ENCODE peak calls at places on chromosome 1, in five cellular contexts. B, J, W, X and T are unnamed samples.
A peak's percentile ranks its signal among the peaks of the same experiment; 100 is the strongest.

GRCh38 chr1:93029317-93029716 is 49.8 kb upstream of the MTF2 start:
- DNase-seq in J (no peak), B (no peak), X (no peak), W (no peak), T (no peak)

GRCh38 chr1:200556005-200556404 is 64.5 kb downstream of the KIF14 start:
- DNase-seq in X (no peak), J (no peak), W (no peak), B (no peak), T (no peak)

GRCh38 chr1:239874831-239875230 is 216.9 kb upstream of the FMN2 start:
- DNase-seq in B (no peak), W (no peak), J (no peak), X (no peak), T (no peak)

GRCh38 chr1:119782541-119783338 is 14.0 kb upstream of the HMGCS2 start:
- DNase-seq in W (no peak), J (no peak), B (no peak), X (no peak), T (no peak)

GRCh38 chr1:109644670-109645069 is 11.2 kb upstream of the GSTM4 start:
- DNase-seq in X (no peak), B (no peak), W (no peak), J (no peak), T (no peak)

GRCh38 chr1:50343323-50343722 is 79.9 kb downstream of the DMRTA2 start:
- DNase-seq in X (no peak), W (no peak), J (no peak), B (no peak), T (no peak)

GRCh38 chr1:26317612-26318337 is at the start of gene CD52:
- DNase-seq in W (no peak), X (peak; percentile 79), J (no peak), B (peak; percentile 78), T (no peak)

GRCh38 chr1:84286071-84286470 is 15.4 kb upstream of the SAMD13 start:
- DNase-seq in J (no peak), B (no peak), W (no peak), X (no peak), T (no peak)

GRCh38 chr1:87834941-87835340 is 506.3 kb downstream of the LMO4 start:
- DNase-seq in J (no peak), W (no peak), B (no peak), X (no peak), T (no peak)

GRCh38 chr1:247716546-247716945 is at the start of gene OR6F1:
- DNase-seq in B (no peak), W (no peak), J (no peak), X (no peak), T (no peak)

GRCh38 chr1:155001438-155001687 is 1.2 kb upstream of the ZBTB7B start:
- DNase-seq in W (no peak), X (no peak), B (no peak), J (no peak), T (no peak)

GRCh38 chr1:234495231-234495990 is 16.4 kb upstream of the TARBP1 start:
- DNase-seq in W (no peak), B (no peak), X (peak; percentile 56), J (peak; percentile 66), T (peak; percentile 52)

GRCh38 chr1:43549921-43550597 is 19.4 kb downstream of the PTPRF start:
- DNase-seq in X (peak; percentile 69), B (peak; percentile 99), J (no peak), W (no peak), T (no peak)

GRCh38 chr1:45259053-45259452 is 52.6 kb upstream of the ZSWIM5 start:
- DNase-seq in X (no peak), B (no peak), J (no peak), W (no peak), T (no peak)

GRCh38 chr1:222053790-222054294 is 312.0 kb upstream of the DUSP10 start:
- DNase-seq in X (no peak), B (no peak), W (no peak), J (no peak), T (no peak)

GRCh38 chr1:188668083-188668482 is 1809.6 kb downstream of the BRINP3 start:
- DNase-seq in X (no peak), B (peak; percentile 46), J (no peak), W (no peak), T (no peak)

GRCh38 chr1:202888204-202888506 is 794 bp downstream of the RABIF start:
- DNase-seq in W (no peak), J (no peak), B (no peak), X (no peak), T (no peak)

GRCh38 chr1:209505044-209505443 is 78.5 kb upstream of the CAMK1G start:
- DNase-seq in X (no peak), B (no peak), W (no peak), J (no peak), T (no peak)

GRCh38 chr1:198679535-198680173 is 40.8 kb downstream of the PTPRC start:
- DNase-seq in J (no peak), W (no peak), X (no peak), B (no peak), T (no peak)

GRCh38 chr1:241675983-241676382 is 23.9 kb downstream of the WDR64 start:
- DNase-seq in X (peak; percentile 11), B (no peak), J (no peak), W (no peak), T (no peak)

DNA sequence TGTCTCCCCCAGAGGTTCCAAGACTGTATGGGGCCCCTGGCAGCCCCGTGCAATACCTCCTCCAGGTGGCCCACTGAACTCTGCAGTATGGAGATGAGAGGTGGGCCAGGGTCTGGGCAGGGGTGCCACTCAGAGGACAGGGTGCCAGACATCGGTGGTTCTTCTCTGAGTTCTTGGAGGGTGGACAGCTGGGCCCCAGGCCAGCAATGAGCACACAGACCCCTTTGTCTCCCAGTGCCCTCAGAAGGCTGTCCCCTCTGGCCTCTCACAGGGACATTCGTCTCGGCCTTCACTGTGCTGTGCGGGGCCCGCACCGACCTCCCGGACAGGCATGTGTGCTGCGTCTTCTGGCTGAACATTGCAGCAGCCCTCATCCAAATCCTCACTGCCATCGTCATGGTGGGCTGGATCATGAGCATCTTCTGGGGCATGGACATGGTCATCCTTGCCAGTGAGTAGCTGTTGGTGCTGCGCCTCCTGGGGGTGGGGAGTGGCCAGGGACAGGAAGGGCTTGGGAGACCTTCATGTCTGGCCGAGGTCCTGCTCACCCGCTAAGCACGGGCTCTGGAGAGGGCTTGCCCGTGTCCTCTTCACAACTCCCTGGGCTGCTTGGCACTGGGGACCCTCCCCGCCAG is 48.1 kb downstream of the STUM start:
- DNase-seq in J (no peak), W (no peak), B (no peak), X (no peak), T (no peak)
- TF ChIP-seq CTCF in J (no peak), W (no peak), B (no peak), X (no peak), T (no peak)

GRCh38 chr1:182391028-182391361 is 595 bp downstream of the GLUL start:
- DNase-seq in B (no peak), W (no peak), X (no peak), J (no peak), T (no peak)
- TF ChIP-seq CTCF in B (no peak), W (peak; percentile 35), X (no peak), J (peak; percentile 26), T (no peak)

DNA sequence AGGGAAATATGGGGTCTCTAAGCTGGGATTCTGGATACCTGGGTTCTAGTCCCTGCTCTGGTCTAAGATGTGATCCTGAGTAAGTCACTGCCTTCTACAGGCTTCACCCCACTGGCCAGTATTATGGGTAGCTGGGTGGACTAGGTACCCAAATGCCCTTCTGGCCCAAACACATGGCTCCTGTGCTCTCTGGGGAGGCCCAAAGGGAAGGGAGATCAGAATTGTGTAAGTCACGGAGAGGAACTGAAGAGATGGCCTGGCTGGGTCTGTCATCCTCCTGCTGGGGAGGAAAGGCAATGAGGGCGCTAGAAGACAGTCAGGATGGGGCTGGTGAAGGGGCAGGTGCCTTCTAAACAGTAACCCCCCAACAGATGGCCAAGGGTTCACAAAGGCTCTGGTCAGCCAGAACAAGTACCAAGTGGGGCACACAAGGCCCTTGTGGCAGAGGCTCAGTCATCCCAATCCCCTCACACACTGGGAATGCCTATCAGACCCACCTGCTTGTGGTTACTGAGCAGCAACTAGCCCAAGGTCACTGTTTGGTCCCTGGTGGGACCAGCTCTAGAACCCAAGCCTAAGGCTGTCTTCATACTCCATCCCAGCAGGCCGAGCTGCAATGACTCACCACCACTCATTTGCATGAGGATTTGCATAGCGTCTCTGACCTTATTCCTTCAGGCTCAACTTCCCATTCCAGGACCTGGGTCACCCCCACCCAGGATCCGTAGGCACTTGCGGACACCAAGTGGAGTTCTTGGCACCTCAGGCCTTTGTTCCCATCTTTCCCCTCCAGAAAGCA is 9.2 kb downstream of the MEF2D start:
- DNase-seq in W (no peak), J (no peak), X (no peak), B (peak; percentile 28), T (no peak)
- TF ChIP-seq CTCF in W (no peak), J (no peak), X (no peak), B (no peak), T (no peak)

GRCh38 chr1:64584479-64584878 is 114.5 kb downstream of the CACHD1 start:
- DNase-seq in J (no peak), B (no peak), W (no peak), X (no peak), T (no peak)
- TF ChIP-seq CTCF in J (peak; percentile 20), B (peak; percentile 63), W (peak; percentile 39), X (no peak), T (no peak)

GRCh38 chr1:78607334-78607927 is 12.8 kb upstream of the IFI44L start:
- DNase-seq in J (no peak), W (no peak), X (peak; percentile 16), B (no peak), T (peak; percentile 19)
- TF ChIP-seq CTCF in J (peak; percentile 45), W (peak; percentile 79), X (peak; percentile 1), B (peak; percentile 75), T (peak; percentile 47)

GRCh38 chr1:8165595-8166360 is 139.7 kb upstream of the ERRFI1 start:
- DNase-seq in X (no peak), B (peak; percentile 69), W (no peak), J (no peak), T (no peak)
- TF ChIP-seq CTCF in X (no peak), B (peak; percentile 63), W (peak; percentile 39), J (no peak), T (no peak)

DNA sequence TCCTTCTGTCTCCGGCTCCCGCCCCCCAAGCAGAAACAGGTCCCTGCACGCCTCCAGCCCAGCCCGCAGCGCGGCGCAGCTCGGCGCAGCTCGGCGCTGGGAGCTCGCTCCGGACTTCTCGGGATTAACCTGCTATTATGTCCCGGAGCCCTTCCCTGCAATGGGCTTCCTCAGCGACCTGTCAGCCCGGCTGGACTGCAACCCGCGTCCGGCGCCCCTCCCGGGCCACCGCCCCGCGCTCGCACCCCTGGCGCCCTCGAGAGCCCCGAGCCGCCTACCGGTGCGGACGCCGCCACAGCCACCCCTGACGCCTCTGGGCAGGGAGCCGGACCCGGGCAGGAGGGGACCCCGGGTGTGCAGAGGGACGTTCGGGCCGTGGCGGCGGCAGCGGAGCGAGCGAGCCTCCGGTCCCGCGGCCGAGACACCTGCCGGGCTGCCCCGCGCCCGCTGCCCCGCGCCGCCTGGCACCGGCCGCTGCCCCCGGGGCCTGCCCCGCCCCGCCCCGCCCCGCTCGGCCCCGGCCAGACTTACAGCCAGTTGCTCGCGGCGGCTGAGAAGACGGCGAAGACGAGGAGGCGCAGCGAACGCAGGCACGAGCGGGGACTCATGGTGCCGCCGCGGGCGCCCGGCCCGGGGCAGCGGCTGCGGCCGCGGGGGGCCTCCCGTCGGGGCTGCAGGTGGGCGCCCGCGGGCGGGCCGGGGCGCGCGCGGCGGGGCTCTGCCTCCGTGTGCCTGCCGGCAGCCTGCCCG is 407 bp downstream of the WNT4 start:
- DNase-seq in B (no peak), J (no peak), X (peak; percentile 71), W (no peak), T (no peak)
- TF ChIP-seq CTCF in B (peak; percentile 14), J (no peak), X (no peak), W (peak; percentile 27), T (no peak)

GRCh38 chr1:99956755-99957154 is 13.0 kb upstream of the SLC35A3 start:
- DNase-seq in J (peak; percentile 64), W (no peak), X (no peak), B (no peak), T (peak; percentile 44)
- TF ChIP-seq CTCF in J (peak; percentile 34), W (no peak), X (no peak), B (no peak), T (peak; percentile 38)